ENCODE peak calls at places on chromosomes 12 and 14, in six cellular contexts. X is iPS DF 19.7, J is midbrain, M is GM13977, B is endothelial cell, S is H1. V is an unnamed sample.

GRCh38 chr14:84850595-84850994 is 679.3 kb upstream of the FLRT2 start:
- DNase-seq in X (no peak), J (no peak), M (no peak), B (no peak), S (no peak), V (no peak)

GRCh38 chr12:80222261-80222660 is 122.9 kb downstream of the OTOGL start:
- DNase-seq in X (no peak), J (no peak), M (no peak), B (no peak), S (no peak), V (no peak)

GRCh38 chr14:72501439-72501838 is 392.5 kb downstream of the DPF3 start:
- DNase-seq in X (no peak), J (no peak), M (no peak), B (no peak), S (no peak), V (no peak)

GRCh38 chr14:96165493-96166474 is 38.9 kb upstream of the BDKRB2 start:
- DNase-seq in X (no peak), J (no peak), M (no peak), B (no peak), S (no peak), V (no peak)

GRCh38 chr12:122138616-122139015 is 35.4 kb downstream of the IL31 start:
- DNase-seq in X (no peak), J (no peak), M (no peak), B (no peak), S (no peak), V (peak)

GRCh38 chr12:111407371-111408115 is 1.8 kb downstream of the SH2B3 start:
- DNase-seq in X (no peak), J (no peak), M (no peak), B (no peak), S (no peak), V (no peak)

GRCh38 chr12:124461241-124461673 is 106.2 kb downstream of the NCOR2 start:
- DNase-seq in X (no peak), J (no peak), M (no peak), B (no peak), S (no peak), V (no peak)

GRCh38 chr12:124498178-124498869 is 69.1 kb downstream of the NCOR2 start:
- DNase-seq in X (no peak), J (no peak), M (no peak), B (no peak), S (no peak), V (no peak)

GRCh38 chr14:50402965-50403364 is 6.3 kb upstream of the CDKL1 start:
- DNase-seq in X (no peak), J (no peak), M (no peak), B (no peak), S (no peak), V (no peak)

V was measured in Ammon's horn.